ENCODE peak calls at places on chromosomes 1 and 21, in four cellular contexts. One of them, this sample, is unnamed.

GRCh38 chr1:225479341-225479740 is 51.5 kb upstream of the LBR start:
- DNase-seq in brain microvascular endothelial cell: no peak
- DNase-seq in ovary: no peak
- DNase-seq in WTC11: no peak
- DNase-seq in this sample: no peak

GRCh38 chr1:220786337-220787068 is at the start of gene MTARC1:
- DNase-seq in brain microvascular endothelial cell: no peak
- DNase-seq in ovary: peak
- DNase-seq in WTC11: peak
- DNase-seq in this sample: peak

GRCh38 chr1:110152133-110152785 is 2.0 kb downstream of the SLC6A17 start:
- DNase-seq in brain microvascular endothelial cell: peak
- DNase-seq in ovary: no peak
- DNase-seq in WTC11: no peak
- DNase-seq in this sample: no peak

GRCh38 chr21:41235214-41235613 is 67.3 kb downstream of the BACE2 start:
- DNase-seq in brain microvascular endothelial cell: no peak
- DNase-seq in ovary: no peak
- DNase-seq in WTC11: no peak
- DNase-seq in this sample: no peak

GRCh38 chr1:237411621-237412020 is 369.6 kb downstream of the RYR2 start:
- DNase-seq in brain microvascular endothelial cell: no peak
- DNase-seq in ovary: no peak
- DNase-seq in WTC11: no peak
- DNase-seq in this sample: no peak

GRCh38 chr21:33041981-33042380 is 16.2 kb downstream of the OLIG2 start:
- DNase-seq in brain microvascular endothelial cell: no peak
- DNase-seq in ovary: no peak
- DNase-seq in WTC11: no peak
- DNase-seq in this sample: no peak

GRCh38 chr1:37795340-37796110 is 1.9 kb downstream of the MANEAL start:
- DNase-seq in brain microvascular endothelial cell: peak
- DNase-seq in ovary: peak
- DNase-seq in WTC11: peak
- DNase-seq in this sample: peak

GRCh38 chr1:23601104-23601967 is 42.0 kb upstream of the ID3 start:
- DNase-seq in brain microvascular endothelial cell: no peak
- DNase-seq in ovary: no peak
- DNase-seq in WTC11: no peak
- DNase-seq in this sample: no peak

GRCh38 chr1:100419072-100419471 is 66.8 kb downstream of the CDC14A start:
- DNase-seq in brain microvascular endothelial cell: no peak
- DNase-seq in ovary: no peak
- DNase-seq in WTC11: no peak
- DNase-seq in this sample: no peak

GRCh38 chr21:45386336-45386727 is 18.6 kb upstream of the COL18A1 start:
- DNase-seq in brain microvascular endothelial cell: no peak
- DNase-seq in ovary: no peak
- DNase-seq in WTC11: no peak
- DNase-seq in this sample: peak

GRCh38 chr21:41744028-41744940 is 22.6 kb downstream of the RIPK4 start:
- DNase-seq in brain microvascular endothelial cell: no peak
- DNase-seq in ovary: no peak
- DNase-seq in WTC11: no peak
- DNase-seq in this sample: no peak

GRCh38 chr1:184199036-184199796 is 147.7 kb downstream of the TSEN15 start:
- DNase-seq in brain microvascular endothelial cell: no peak
- DNase-seq in ovary: no peak
- DNase-seq in WTC11: no peak
- DNase-seq in this sample: no peak

GRCh38 chr1:66302810-66303209 is 231.1 kb upstream of the SGIP1 start:
- DNase-seq in brain microvascular endothelial cell: no peak
- DNase-seq in ovary: no peak
- DNase-seq in WTC11: no peak
- DNase-seq in this sample: no peak

GRCh38 chr21:31283025-31283424 is 61.0 kb downstream of the TIAM1 start:
- DNase-seq in brain microvascular endothelial cell: no peak
- DNase-seq in ovary: no peak
- DNase-seq in WTC11: no peak
- DNase-seq in this sample: no peak

GRCh38 chr1:87399264-87399663 is 70.6 kb downstream of the LMO4 start:
- DNase-seq in brain microvascular endothelial cell: no peak
- DNase-seq in ovary: no peak
- DNase-seq in WTC11: no peak
- DNase-seq in this sample: no peak

GRCh38 chr1:8571200-8571984 is 246.0 kb downstream of the RERE start:
- DNase-seq in brain microvascular endothelial cell: peak
- DNase-seq in ovary: no peak
- DNase-seq in WTC11: no peak
- DNase-seq in this sample: no peak

GRCh38 chr1:214445846-214446614 is 105.4 kb downstream of the PTPN14 start:
- DNase-seq in brain microvascular endothelial cell: peak
- DNase-seq in ovary: no peak
- DNase-seq in WTC11: no peak
- DNase-seq in this sample: no peak

GRCh38 chr1:30312226-30312625 is 411.2 kb downstream of the MATN1 start:
- DNase-seq in brain microvascular endothelial cell: no peak
- DNase-seq in ovary: no peak
- DNase-seq in WTC11: no peak
- DNase-seq in this sample: no peak

GRCh38 chr1:240189386-240189989 is 97.8 kb downstream of the FMN2 start:
- DNase-seq in brain microvascular endothelial cell: peak
- DNase-seq in ovary: no peak
- DNase-seq in WTC11: peak
- DNase-seq in this sample: no peak

GRCh38 chr1:22613951-22614350 is 22.5 kb upstream of the C1QA start:
- DNase-seq in brain microvascular endothelial cell: no peak
- DNase-seq in ovary: no peak
- DNase-seq in WTC11: no peak
- DNase-seq in this sample: peak

GRCh38 chr1:20574686-20575543 is 14.0 kb upstream of the CDA start:
- DNase-seq in brain microvascular endothelial cell: peak
- DNase-seq in ovary: peak
- DNase-seq in WTC11: peak
- DNase-seq in this sample: peak

GRCh38 chr1:91829293-91830153 is 56.4 kb downstream of the TGFBR3 start:
- DNase-seq in brain microvascular endothelial cell: no peak
- DNase-seq in ovary: no peak
- DNase-seq in WTC11: no peak
- DNase-seq in this sample: no peak

GRCh38 chr1:205756552-205756951 is 6.6 kb upstream of the NUCKS1 start:
- DNase-seq in brain microvascular endothelial cell: no peak
- DNase-seq in ovary: no peak
- DNase-seq in WTC11: no peak
- DNase-seq in this sample: no peak
- TF ChIP-seq CTCF in brain microvascular endothelial cell: no peak
- TF ChIP-seq CTCF in ovary: no peak
- TF ChIP-seq CTCF in WTC11: no peak
- TF ChIP-seq CTCF in this sample: no peak

DNA sequence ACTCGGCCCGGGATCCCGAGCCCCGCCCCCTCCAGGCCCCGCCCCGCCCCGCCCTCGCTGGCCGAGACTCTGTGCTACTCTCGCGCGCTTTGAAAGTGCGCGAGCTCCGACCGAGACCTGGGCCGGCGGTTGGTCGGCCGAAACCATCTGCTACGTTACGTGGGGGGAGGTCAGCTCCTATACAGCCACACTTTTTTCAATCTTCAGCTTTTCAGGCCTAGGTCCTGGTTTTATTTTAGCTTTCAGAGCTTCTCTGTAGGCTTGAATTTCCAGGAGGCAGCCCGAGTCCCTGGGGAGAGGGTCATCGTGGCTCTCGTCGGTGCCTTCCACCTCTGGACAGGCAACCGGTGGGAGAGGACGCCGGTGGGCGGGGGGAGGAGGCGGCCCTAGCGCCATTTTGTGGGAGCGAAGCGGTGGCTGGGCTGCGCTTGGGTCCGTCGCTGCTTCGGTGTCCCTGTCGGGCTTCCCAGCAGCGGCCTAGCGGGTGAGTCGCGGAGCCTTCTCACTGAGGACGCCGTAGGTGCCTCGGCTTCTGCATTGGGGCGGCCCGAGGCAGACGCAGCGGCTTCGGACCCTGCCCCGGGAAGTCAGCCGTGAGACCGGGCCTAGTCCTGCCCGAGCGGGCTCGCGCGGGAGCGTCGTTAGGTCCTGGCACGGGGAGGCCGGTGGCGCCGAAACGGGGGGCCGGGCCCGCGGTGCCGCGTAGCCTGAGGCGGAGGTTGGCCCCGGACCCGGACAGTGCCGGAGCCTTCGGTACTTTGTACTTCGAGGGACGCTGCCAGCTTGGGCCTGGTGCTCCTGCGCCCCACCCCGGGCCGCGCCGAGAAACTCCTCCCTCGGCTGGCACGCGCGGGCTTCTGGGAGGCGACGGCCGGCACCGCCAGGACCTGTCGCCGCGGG is at the start of gene TARDBP:
- DNase-seq in brain microvascular endothelial cell: peak
- DNase-seq in ovary: peak
- DNase-seq in WTC11: peak
- DNase-seq in this sample: peak
- TF ChIP-seq CTCF in brain microvascular endothelial cell: no peak
- TF ChIP-seq CTCF in ovary: no peak
- TF ChIP-seq CTCF in WTC11: no peak
- TF ChIP-seq CTCF in this sample: no peak

DNA sequence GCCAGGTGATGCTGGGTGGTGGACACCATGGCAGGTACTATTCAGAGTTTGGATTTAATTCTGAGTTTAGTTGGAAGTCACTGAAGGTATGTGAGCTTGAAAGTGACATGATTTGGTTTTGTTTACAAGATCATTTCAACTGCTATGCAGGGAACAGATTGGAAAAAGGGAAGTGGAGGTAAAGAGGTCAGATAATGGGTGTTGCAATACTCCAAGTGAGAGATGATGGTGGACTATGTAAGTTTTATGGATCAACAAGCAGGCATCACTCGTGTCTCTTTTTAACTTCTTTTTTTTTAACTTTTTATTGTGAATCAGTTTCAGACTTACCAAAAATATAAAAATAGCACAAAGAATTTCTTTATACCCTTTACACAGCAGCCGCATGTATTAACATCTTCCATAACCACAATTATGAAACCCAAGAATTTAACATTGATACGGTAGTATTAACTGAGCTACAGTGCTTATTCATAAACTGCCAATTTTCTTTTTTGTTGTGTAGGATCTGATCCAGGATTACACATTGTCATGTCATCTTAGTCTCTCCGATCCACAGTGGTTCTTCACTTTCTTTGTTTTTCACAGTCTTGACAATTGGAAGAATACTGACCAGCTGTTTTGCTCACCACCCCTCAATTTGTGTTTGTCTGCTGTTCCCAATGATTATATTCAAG is 24.9 kb upstream of the NHLH2 start:
- DNase-seq in brain microvascular endothelial cell: no peak
- DNase-seq in ovary: no peak
- DNase-seq in WTC11: no peak
- DNase-seq in this sample: no peak
- TF ChIP-seq CTCF in brain microvascular endothelial cell: no peak
- TF ChIP-seq CTCF in ovary: no peak
- TF ChIP-seq CTCF in WTC11: no peak
- TF ChIP-seq CTCF in this sample: no peak

GRCh38 chr1:171185064-171185463 is at the start of gene FMO2:
- DNase-seq in brain microvascular endothelial cell: no peak
- DNase-seq in ovary: no peak
- DNase-seq in WTC11: no peak
- DNase-seq in this sample: no peak
- TF ChIP-seq CTCF in brain microvascular endothelial cell: no peak
- TF ChIP-seq CTCF in ovary: no peak
- TF ChIP-seq CTCF in WTC11: no peak
- TF ChIP-seq CTCF in this sample: no peak

DNA sequence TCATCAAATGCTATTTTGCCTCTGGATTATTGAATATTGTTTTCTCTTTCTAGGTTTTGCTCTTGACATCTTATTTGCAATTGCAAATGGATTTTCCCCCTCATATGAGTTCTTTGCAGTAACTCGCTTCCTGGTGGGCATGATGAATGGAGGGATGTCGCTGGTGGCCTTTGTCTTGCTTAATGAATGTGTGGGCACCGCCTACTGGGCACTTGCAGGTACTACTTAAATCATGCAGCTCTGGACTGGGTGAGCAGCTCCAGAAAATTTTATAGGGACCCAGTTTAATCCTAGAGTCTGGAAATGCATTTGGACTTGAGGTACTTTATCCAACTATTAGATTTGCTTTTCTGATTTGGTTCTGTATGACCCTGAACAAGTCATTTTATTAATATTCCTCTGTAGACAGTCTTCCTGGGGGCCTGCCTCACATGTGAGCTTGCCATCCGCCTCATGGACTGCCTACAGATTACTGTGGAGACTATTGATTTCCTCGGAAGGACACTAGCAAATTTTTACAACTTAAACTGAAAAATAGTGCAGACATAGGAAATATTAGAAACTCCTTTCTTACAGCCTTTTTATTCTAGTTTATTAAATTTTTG is 44.5 kb downstream of the SLC22A15 start:
- DNase-seq in brain microvascular endothelial cell: peak
- DNase-seq in ovary: no peak
- DNase-seq in WTC11: peak
- DNase-seq in this sample: peak
- TF ChIP-seq CTCF in brain microvascular endothelial cell: peak
- TF ChIP-seq CTCF in ovary: no peak
- TF ChIP-seq CTCF in WTC11: peak
- TF ChIP-seq CTCF in this sample: peak

This sample was measured in glutamatergic neuron.